ENCODE peak calls at places on chromosomes 12 and 14, in six cellular contexts. J is thyroid gland, U is testis, A is tibial nerve, D is HCT116, W is body of pancreas. T is an unnamed sample.

GRCh38 chr12:110965574-110965973 is 45.2 kb upstream of the MYL2 start:
- DNase-seq in J (no peak), U (peak), A (no peak), D (no peak), W (no peak), T (no peak)

GRCh38 chr14:52033131-52033642 is 35.7 kb downstream of the NID2 start:
- DNase-seq in J (no peak), U (no peak), A (no peak), D (no peak), W (peak), T (no peak)

GRCh38 chr14:65206448-65207096 is 104.3 kb upstream of the MAX start:
- DNase-seq in J (no peak), U (no peak), A (no peak), D (no peak), W (no peak), T (no peak)

GRCh38 chr14:51069065-51069464 is 25.8 kb downstream of the TRIM9 start:
- DNase-seq in J (no peak), U (no peak), A (no peak), D (no peak), W (no peak), T (no peak)

GRCh38 chr12:632102-632696 is 31.0 kb downstream of the NINJ2 start:
- DNase-seq in J (peak), U (no peak), A (no peak), D (no peak), W (peak), T (no peak)

GRCh38 chr14:91115986-91116385 is 2.1 kb downstream of the DGLUCY start:
- DNase-seq in J (peak), U (no peak), A (no peak), D (no peak), W (peak), T (peak)

GRCh38 chr12:67634167-67634793 is 14.3 kb upstream of the DYRK2 start:
- DNase-seq in J (no peak), U (no peak), A (no peak), D (no peak), W (no peak), T (no peak)

GRCh38 chr12:89571481-89572190 is 45.8 kb upstream of the POC1B start:
- DNase-seq in J (no peak), U (no peak), A (no peak), D (no peak), W (no peak), T (no peak)

GRCh38 chr12:28443337-28443736 is 253.1 kb downstream of the CCDC91 start:
- DNase-seq in J (no peak), U (no peak), A (no peak), D (no peak), W (no peak), T (no peak)

GRCh38 chr12:130013771-130014484 is 110.1 kb upstream of the TMEM132D start:
- DNase-seq in J (peak), U (peak), A (no peak), D (no peak), W (peak), T (peak)

GRCh38 chr12:90355701-90356345 is 599.2 kb downstream of the CCER1 start:
- DNase-seq in J (no peak), U (no peak), A (no peak), D (no peak), W (no peak), T (no peak)

GRCh38 chr14:46571970-46572369 is 79.6 kb downstream of the RPL10L start:
- DNase-seq in J (no peak), U (no peak), A (no peak), D (no peak), W (no peak), T (no peak)

GRCh38 chr14:20610002-20610765 is 19.0 kb upstream of the RNASE12 start:
- DNase-seq in J (peak), U (peak), A (peak), D (no peak), W (peak), T (peak)

GRCh38 chr12:85405781-85406522 is 125.9 kb downstream of the ALX1 start:
- DNase-seq in J (no peak), U (no peak), A (no peak), D (no peak), W (no peak), T (no peak)

GRCh38 chr12:106919910-106920544 is 35.7 kb upstream of the TMEM263 start:
- DNase-seq in J (no peak), U (peak), A (no peak), D (peak), W (peak), T (peak)

DNA sequence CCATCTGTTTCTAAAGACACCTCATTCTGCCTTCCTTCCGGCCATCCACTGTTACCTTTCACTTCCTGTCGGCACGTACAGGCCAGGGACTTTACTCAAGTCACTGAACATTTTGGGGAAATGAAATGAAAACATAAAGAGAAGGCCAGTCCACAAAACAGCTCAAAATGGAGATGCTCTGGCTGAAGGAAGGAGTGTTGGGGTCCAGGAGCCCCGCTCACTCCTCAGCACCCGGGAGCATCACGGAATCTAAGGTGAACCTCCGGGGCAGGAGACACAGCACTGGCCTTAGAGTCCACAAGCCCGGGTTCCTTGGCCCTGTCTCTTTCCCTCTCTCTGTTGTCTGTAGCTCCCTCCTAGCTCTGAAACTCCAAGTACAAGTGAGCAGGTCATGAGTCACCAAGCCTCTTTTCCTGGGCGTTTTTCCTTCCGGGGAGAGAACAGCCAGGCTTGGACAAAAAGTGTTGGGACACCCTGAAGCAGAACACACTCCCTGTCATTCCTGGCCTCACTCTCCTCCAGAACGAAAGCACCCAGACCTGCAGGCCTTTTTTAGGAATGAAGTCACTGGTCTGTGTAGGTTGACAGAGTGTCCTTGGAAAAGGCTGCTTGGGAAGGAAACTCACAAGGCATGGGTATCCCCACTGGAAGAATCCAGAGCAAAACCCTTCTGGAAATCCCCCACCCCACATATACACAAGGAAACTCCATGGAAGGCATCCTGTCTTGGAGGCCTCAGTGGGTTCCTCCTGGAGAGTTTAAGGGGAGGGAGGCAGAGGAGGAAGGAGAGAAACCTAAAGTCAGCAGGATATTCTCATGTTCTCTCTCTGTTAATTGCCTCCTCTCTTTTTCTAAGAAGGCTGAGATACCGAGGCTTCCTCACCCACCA is 245.3 kb downstream of the ZFP36L1 start:
- DNase-seq in J (peak), U (peak), A (no peak), D (peak), W (peak), T (no peak)
- TF ChIP-seq POLR2A in J (no peak), U (no peak), A (no peak), D (no peak), W (no peak), T (no peak)

GRCh38 chr12:71007736-71008449 is 87.4 kb upstream of the PTPRR start:
- DNase-seq in J (no peak), U (no peak), A (no peak), D (no peak), W (no peak), T (no peak)

GRCh38 chr12:71007025-71007424 is 86.5 kb upstream of the PTPRR start:
- DNase-seq in J (no peak), U (no peak), A (no peak), D (no peak), W (no peak), T (no peak)

GRCh38 chr12:71010143-71010479 is 89.6 kb upstream of the PTPRR start:
- DNase-seq in J (no peak), U (no peak), A (no peak), D (no peak), W (no peak), T (no peak)

GRCh38 chr12:71011261-71011660 is 90.7 kb upstream of the PTPRR start:
- DNase-seq in J (no peak), U (no peak), A (no peak), D (no peak), W (no peak), T (no peak)

GRCh38 chr12:71009414-71010142 is 89.0 kb upstream of the PTPRR start:
- DNase-seq in J (no peak), U (no peak), A (no peak), D (no peak), W (no peak), T (no peak)
- TF ChIP-seq POLR2A in J (no peak), U (no peak), A (no peak), D (no peak), W (no peak), T (no peak)

GRCh38 chr12:50166776-50167025 is 468 bp downstream of the CERS5 start:
- DNase-seq in J (peak), U (peak), A (no peak), D (no peak), W (peak), T (no peak)

GRCh38 chr12:50162225-50162624 is 4.9 kb downstream of the CERS5 start:
- DNase-seq in J (no peak), U (no peak), A (no peak), D (no peak), W (no peak), T (no peak)

GRCh38 chr12:50164963-50165362 is 2.2 kb downstream of the CERS5 start:
- DNase-seq in J (no peak), U (no peak), A (no peak), D (no peak), W (no peak), T (no peak)

DNA sequence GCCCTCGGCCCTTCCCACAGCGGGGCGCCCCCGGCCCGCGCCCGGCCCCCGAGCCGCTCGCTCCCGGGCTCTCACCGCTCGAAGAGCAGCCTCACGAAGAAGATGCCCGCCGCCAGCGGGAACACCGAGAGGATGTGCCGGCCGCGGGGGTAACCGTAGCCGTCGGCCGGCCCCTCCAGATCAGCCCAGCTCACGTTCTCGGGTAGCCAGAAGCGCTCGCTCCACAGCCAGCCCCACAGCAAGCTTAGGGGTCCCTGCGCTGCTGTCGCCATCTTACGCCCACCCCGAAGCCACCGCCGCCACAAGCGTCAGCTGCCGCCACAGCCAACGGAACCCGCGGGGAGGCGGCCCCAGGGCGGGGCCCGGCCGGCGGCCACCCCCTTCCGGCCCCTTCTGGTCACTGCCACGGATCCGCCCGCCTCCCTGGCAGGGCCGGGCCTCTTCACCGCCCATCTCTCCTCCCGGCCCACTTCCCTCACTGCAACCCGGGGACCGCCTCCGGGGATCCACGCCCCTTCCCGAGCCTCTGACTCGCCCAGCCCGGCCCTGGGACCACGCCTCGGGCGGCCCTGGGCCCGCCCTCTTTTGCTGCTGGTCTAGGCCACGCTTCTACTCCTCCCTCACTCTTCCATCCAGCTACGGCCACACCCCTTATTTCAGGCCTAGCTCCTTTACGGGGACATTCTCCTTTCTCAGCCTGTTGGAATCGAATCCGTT is at the start of gene CERS5:
- DNase-seq in J (peak), U (peak), A (peak), D (peak), W (peak), T (peak)
- TF ChIP-seq POLR2A in J (no peak), U (no peak), A (peak), D (peak), W (peak), T (peak)

GRCh38 chr14:105086833-105087307 is 21.6 kb upstream of the GPR132 start:
- DNase-seq in J (peak), U (peak), A (peak), D (peak), W (peak), T (peak)
- TF ChIP-seq POLR2A in J (no peak), U (no peak), A (no peak), D (no peak), W (peak), T (no peak)

DNA sequence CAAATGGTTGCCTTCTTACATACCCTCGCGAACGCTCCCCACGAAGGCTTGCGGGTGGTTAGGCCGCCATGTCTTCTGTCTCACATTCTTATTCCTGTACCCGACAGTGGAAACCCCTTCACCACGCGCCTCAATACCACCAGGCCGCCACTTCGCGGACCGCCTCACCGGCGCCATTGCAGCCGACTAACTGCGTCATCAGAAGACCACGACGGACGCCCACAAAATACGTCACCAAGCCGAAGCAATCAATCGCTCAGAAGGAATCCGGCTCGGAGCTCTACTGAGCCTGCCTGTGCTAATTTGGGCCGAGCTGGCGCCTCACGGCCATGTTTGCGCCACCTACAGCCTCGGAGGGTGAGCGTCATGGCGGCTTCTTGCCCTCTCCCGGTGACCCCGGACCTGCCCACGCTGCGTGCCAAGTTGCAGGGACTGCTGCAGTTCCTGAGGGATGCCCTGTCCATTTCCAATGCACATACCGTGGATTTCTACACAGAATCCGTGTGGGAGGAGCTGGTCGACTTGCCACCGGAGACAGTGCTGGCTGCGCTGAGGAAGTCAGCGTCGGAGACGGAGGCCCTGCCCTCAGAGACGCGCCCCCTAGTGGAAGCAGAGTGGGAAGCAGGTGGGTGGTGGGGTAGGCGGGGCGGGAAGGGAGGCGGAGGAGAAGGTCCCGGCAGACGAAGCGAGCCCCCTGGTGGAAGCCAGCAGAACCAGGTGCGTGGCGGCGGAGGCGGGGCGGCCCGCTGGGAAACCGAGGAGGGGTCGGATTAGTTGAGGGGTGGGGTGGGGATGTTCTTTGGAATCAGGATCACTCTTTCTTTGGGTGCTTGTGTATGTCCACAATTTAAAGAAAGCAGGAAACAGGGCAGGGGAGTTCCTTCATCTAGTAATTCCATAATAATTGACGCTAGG is at the start of the genes CCDC59 and METTL25:
- DNase-seq in J (peak), U (peak), A (peak), D (peak), W (peak), T (peak)
- TF ChIP-seq POLR2A in J (no peak), U (no peak), A (peak), D (peak), W (peak), T (peak)

GRCh38 chr12:48816148-48816854 is 2.0 kb upstream of the CACNB3 start:
- DNase-seq in J (peak), U (no peak), A (no peak), D (no peak), W (peak), T (no peak)

GRCh38 chr12:48820406-48820805 is 2.1 kb downstream of the CACNB3 start:
- DNase-seq in J (no peak), U (no peak), A (no peak), D (no peak), W (no peak), T (no peak)

GRCh38 chr12:48819986-48820385 is 1.7 kb downstream of the CACNB3 start:
- DNase-seq in J (no peak), U (no peak), A (no peak), D (no peak), W (no peak), T (no peak)

GRCh38 chr12:48818831-48819590 is 715 bp downstream of the CACNB3 start:
- DNase-seq in J (peak), U (no peak), A (no peak), D (no peak), W (no peak), T (no peak)

DNA sequence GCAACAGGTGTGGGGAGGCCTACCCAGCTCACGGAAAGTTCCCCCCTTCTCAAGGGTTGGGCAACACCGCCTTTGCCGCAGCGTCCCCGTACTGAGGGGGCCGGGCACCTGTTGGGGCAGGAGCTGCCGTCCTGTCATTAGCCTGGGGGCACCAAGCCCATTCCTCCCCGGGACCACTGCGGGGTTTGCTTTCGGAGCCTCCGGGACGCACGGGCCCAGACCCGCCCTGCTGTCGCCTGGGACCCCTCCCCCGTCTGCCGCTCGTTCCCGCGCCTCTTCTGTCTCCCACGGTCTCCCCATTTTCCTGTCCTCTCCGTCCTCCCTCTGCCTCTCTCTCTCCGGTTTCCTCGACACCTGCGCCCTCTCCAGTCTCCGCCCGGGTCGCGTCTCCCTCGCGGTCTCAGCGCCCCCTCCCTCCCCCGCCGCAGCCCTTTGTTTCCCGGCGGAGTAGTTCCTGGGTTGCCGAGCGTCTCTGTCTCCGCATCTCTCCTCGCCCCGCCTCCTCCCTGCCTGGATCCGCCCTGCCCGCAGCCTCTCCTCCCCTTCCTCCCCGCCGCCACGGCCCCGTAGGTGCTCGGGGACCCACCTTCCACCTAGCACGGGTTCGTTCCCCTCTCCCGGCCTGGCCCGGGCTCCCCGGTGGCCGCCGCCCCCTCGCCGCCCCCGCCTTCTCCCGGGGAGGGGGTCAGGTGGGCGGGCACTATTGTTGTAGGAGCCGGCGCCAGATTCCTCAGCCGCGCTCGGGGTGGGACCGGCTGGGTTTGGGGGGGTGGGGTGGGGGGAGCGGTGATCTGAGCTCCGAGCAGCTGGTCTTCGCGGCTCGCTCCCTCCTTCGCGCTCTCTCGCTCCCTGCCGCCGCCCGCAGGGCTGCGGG is at the start of gene CACNB3:
- DNase-seq in J (peak), U (peak), A (peak), D (no peak), W (peak), T (peak)
- TF ChIP-seq POLR2A in J (no peak), U (no peak), A (no peak), D (no peak), W (no peak), T (no peak)

GRCh38 chr14:73789996-73790581 is 61.5 kb upstream of the PTGR2 start:
- DNase-seq in J (peak), U (peak), A (peak), D (no peak), W (peak), T (no peak)
- TF ChIP-seq POLR2A in J (no peak), U (no peak), A (peak), D (no peak), W (peak), T (no peak)

GRCh38 chr14:24113801-24114535 is 609 bp upstream of the DCAF11 start:
- DNase-seq in J (peak), U (peak), A (peak), D (peak), W (peak), T (peak)
- TF ChIP-seq POLR2A in J (peak), U (no peak), A (peak), D (peak), W (peak), T (peak)

GRCh38 chr14:77908847-77909246 is 108.9 kb downstream of the ADCK1 start:
- DNase-seq in J (no peak), U (no peak), A (no peak), D (no peak), W (no peak), T (peak)

GRCh38 chr14:77910506-77910905 is 110.6 kb downstream of the ADCK1 start:
- DNase-seq in J (no peak), U (no peak), A (no peak), D (no peak), W (no peak), T (no peak)

GRCh38 chr14:77906446-77906845 is 106.5 kb downstream of the ADCK1 start:
- DNase-seq in J (no peak), U (no peak), A (no peak), D (no peak), W (no peak), T (no peak)

GRCh38 chr14:77912754-77913556 is 113.0 kb downstream of the ADCK1 start:
- DNase-seq in J (no peak), U (no peak), A (no peak), D (no peak), W (no peak), T (peak)

DNA sequence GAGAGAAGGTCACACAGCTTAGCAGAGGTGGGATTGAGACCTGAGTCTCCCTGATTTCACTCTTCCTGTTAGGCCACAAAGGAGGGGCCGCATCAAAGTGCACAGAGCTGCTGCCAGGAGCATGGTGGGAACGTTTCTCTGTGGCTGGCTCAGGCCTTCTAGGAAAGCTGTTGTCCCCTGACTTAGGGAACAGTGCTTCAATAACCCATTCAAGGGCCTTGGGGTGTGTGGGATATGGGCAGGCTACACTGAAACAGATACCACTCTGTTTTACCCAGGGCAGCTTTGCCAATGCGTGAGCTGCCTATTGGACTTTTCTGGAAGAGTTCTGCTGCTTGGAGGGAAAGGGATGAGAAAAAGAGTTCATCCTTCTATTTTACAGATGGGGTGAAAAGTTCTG is 110.0 kb downstream of the ADCK1 start:
- DNase-seq in J (no peak), U (no peak), A (no peak), D (no peak), W (no peak), T (no peak)
- TF ChIP-seq POLR2A in J (no peak), U (no peak), A (no peak), D (no peak), W (no peak), T (no peak)